ENCODE peak calls at places on chromosome 22, in ten cellular contexts. W, U, V, C, Q, E, Y, L, S and T are unnamed samples.

GRCh38 chr22:44147821-44148574 is 32.7 kb upstream of the PARVG start:
- DNase-seq in W (peak; percentile 31), U (no peak), V (no peak), C (no peak), Q (no peak), E (no peak), Y (no peak), L (peak; percentile 86), S (no peak), T (peak; percentile 19)

GRCh38 chr22:28019360-28019759 is 100.3 kb upstream of the PITPNB start:
- DNase-seq in W (no peak), U (no peak), V (no peak), C (no peak), Q (no peak), E (peak; percentile 78), Y (peak; percentile 49), L (peak; percentile 61), S (no peak), T (no peak)

GRCh38 chr22:27420817-27421361 is 380.7 kb downstream of the MN1 start:
- DNase-seq in W (peak; percentile 67), U (peak; percentile 93), V (no peak), C (peak; percentile 91), Q (peak; percentile 63), E (peak; percentile 75), Y (peak; percentile 92), L (peak; percentile 93), S (peak; percentile 85), T (peak; percentile 62)

GRCh38 chr22:24810043-24810749 is 4.2 kb downstream of the SGSM1 start:
- DNase-seq in W (no peak), U (no peak), V (no peak), C (peak; percentile 73), Q (no peak), E (no peak), Y (no peak), L (peak; percentile 75), S (no peak), T (no peak)

GRCh38 chr22:23984430-23984829 is 4.5 kb downstream of the GSTT2 start:
- DNase-seq in W (no peak), U (peak; percentile 53), V (no peak), C (peak; percentile 47), Q (peak; percentile 21), E (no peak), Y (peak; percentile 27), L (no peak), S (no peak), T (no peak)

GRCh38 chr22:40368016-40368415 is 2.4 kb upstream of the SGSM3 start:
- DNase-seq in W (no peak), U (no peak), V (no peak), C (no peak), Q (no peak), E (no peak), Y (no peak), L (no peak), S (no peak), T (no peak)

GRCh38 chr22:26586556-26587325 is 3.2 kb downstream of the TPST2 start:
- DNase-seq in W (no peak), U (no peak), V (no peak), C (no peak), Q (no peak), E (no peak), Y (no peak), L (peak; percentile 57), S (no peak), T (no peak)

GRCh38 chr22:17842386-17842785 is 68.1 kb upstream of the BID start:
- DNase-seq in W (no peak), U (no peak), V (no peak), C (no peak), Q (no peak), E (no peak), Y (no peak), L (peak; percentile 76), S (no peak), T (no peak)

GRCh38 chr22:32744560-32744959 is 56.9 kb upstream of the TIMP3 start:
- DNase-seq in W (no peak), U (no peak), V (no peak), C (no peak), Q (no peak), E (no peak), Y (no peak), L (no peak), S (no peak), T (no peak)

GRCh38 chr22:42637555-42637954 is 2.8 kb downstream of the ATP5MGL start:
- DNase-seq in W (no peak), U (no peak), V (no peak), C (no peak), Q (no peak), E (no peak), Y (no peak), L (no peak), S (no peak), T (no peak)

GRCh38 chr22:41290262-41291221 is 4.6 kb upstream of the RANGAP1 start:
- DNase-seq in W (peak; percentile 59), U (peak; percentile 63), V (no peak), C (no peak), Q (peak; percentile 78), E (no peak), Y (peak; percentile 66), L (no peak), S (peak; percentile 72), T (peak; percentile 67)

GRCh38 chr22:28402539-28402938 is 277.1 kb downstream of the TTC28 start:
- DNase-seq in W (no peak), U (no peak), V (no peak), C (no peak), Q (no peak), E (no peak), Y (no peak), L (no peak), S (no peak), T (no peak)

GRCh38 chr22:31173386-31174145 is 13.6 kb downstream of the RNF185 start:
- DNase-seq in W (peak; percentile 60), U (peak; percentile 86), V (no peak), C (no peak), Q (no peak), E (no peak), Y (peak; percentile 89), L (no peak), S (peak; percentile 65), T (peak; percentile 79)
- H3K4me3 ChIP-seq in W (no peak overlapping the region), U (no peak overlapping the region), V (no peak overlapping the region), C (no peak overlapping the region), Q (no peak overlapping the region), E (no peak overlapping the region), Y (no peak overlapping the region), L (no peak overlapping the region), S (no peak overlapping the region), T (no peak overlapping the region)

GRCh38 chr22:37414288-37414687 is 13.0 kb downstream of the ELFN2 start:
- DNase-seq in W (no peak), U (no peak), V (no peak), C (no peak), Q (no peak), E (no peak), Y (no peak), L (no peak), S (no peak), T (no peak)
- H3K4me3 ChIP-seq in W (no peak overlapping the region), U (no peak overlapping the region), V (no peak overlapping the region), C (no peak overlapping the region), Q (no peak overlapping the region), E (no peak overlapping the region), Y (no peak overlapping the region), L (no peak overlapping the region), S (no peak overlapping the region), T (no peak overlapping the region)

GRCh38 chr22:46557736-46558480 is 20.5 kb upstream of the CELSR1 start:
- DNase-seq in W (no peak), U (no peak), V (no peak), C (peak; percentile 28), Q (no peak), E (no peak), Y (peak; percentile 86), L (peak; percentile 63), S (no peak), T (no peak)

GRCh38 chr22:46563381-46564083 is 26.1 kb upstream of the CELSR1 start:
- DNase-seq in W (no peak), U (peak; percentile 34), V (peak; percentile 49), C (peak; percentile 85), Q (no peak), E (peak; percentile 77), Y (peak; percentile 63), L (peak; percentile 81), S (no peak), T (no peak)

GRCh38 chr22:46560696-46561295 is 23.4 kb upstream of the CELSR1 start:
- DNase-seq in W (no peak), U (no peak), V (no peak), C (peak; percentile 48), Q (no peak), E (no peak), Y (no peak), L (no peak), S (no peak), T (no peak)

GRCh38 chr22:46564084-46564714 is 26.8 kb upstream of the CELSR1 start:
- DNase-seq in W (no peak), U (no peak), V (no peak), C (no peak), Q (no peak), E (no peak), Y (no peak), L (peak; percentile 69), S (no peak), T (no peak)

DNA sequence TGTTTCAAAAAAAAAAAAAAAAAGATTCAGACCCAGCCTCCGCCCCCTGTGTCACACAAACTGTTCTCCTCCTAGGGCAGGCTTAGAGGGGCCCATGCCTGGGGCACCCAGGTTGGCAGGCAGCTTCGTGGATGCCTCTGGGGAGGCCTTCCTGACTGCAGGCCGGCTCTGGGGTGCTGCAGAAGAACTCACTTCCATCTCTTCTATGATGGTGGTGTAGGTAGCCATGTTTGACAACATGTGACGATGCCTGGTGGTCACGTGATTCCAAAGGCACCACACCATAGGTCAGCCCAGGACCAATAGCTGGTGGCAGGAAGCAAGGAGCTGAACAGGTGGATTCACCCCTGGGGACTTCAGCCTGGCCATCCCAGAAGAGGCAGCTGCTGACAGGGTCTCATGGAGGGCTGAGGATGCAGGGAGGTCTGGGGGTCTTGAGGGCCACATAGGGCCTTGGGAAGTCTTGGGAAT is 24.1 kb upstream of the CELSR1 start:
- DNase-seq in W (no peak), U (peak; percentile 37), V (no peak), C (peak; percentile 44), Q (no peak), E (no peak), Y (peak; percentile 48), L (no peak), S (no peak), T (no peak)
- H3K4me3 ChIP-seq in W (no peak overlapping the region), U (no peak overlapping the region), V (no peak overlapping the region), C (no peak overlapping the region), Q (no peak overlapping the region), E (no peak overlapping the region), Y (peak overlapping the region; percentile 20), L (no peak overlapping the region), S (no peak overlapping the region), T (no peak overlapping the region)

DNA sequence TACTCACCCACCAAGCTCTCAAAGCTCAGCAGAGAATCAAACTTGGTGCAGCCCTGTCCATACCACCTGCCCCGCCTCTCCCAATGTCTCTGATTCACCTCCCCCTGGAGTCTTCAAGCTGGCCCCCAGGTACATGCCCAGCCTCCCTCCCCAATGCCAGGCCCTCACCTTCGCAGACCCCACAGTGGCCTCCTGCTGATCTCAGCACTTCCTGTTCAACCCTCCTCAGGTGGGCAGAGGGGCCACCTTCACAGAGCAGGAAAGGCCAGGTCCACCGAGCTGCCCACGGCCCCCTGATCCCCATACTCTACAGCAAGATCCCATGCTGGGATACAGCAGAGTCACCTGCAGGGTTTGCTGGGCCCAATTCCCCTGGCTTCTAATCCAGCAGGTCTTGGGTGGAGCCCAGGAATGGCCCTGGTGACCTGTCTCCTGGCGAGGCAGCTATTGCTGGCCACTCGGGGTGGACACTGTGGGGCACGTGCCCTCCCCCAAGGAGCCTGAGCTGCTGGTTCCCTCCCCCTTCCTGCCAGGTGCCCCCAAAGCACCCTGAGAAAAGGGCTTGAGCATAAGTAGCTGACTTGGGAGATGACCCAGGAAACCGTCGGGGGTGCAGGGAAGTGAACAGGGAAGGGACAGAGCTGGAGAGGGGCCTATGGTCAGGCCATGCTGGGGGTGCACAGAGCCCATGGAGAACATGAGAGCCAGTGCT is 150.7 kb downstream of the BRD1 start:
- DNase-seq in W (no peak), U (no peak), V (no peak), C (peak; percentile 31), Q (no peak), E (no peak), Y (no peak), L (peak; percentile 46), S (no peak), T (no peak)
- H3K4me3 ChIP-seq in W (no peak overlapping the region), U (no peak overlapping the region), V (no peak overlapping the region), C (no peak overlapping the region), Q (no peak overlapping the region), E (no peak overlapping the region), Y (no peak overlapping the region), L (no peak overlapping the region), S (no peak overlapping the region), T (no peak overlapping the region)